ENCODE peak calls at places on chromosomes 6 and 20, in four cellular contexts. Z is astrocyte of the cerebellum, J is colonic mucosa, V is WTC11. H is an unnamed sample.

GRCh38 chr6:69383627-69384026 is 413.2 kb downstream of the LMBRD1 start:
- DNase-seq in Z (no peak), J (no peak), V (no peak), H (no peak)

GRCh38 chr20:51480507-51481270 is 61.8 kb downstream of the NFATC2 start:
- DNase-seq in Z (no peak), J (no peak), V (no peak), H (no peak)

GRCh38 chr6:64930664-64931063 is 776.4 kb downstream of the EYS start:
- DNase-seq in Z (no peak), J (no peak), V (no peak), H (no peak)

GRCh38 chr6:159279790-159280277 is 110.6 kb downstream of the FNDC1 start:
- DNase-seq in Z (no peak), J (no peak), V (no peak), H (no peak)

GRCh38 chr20:32333988-32334885 is 23.9 kb upstream of the ASXL1 start:
- DNase-seq in Z (no peak), J (peak), V (no peak), H (no peak)

GRCh38 chr20:59153355-59153681 is 10.3 kb upstream of the ZNF831 start:
- DNase-seq in Z (no peak), J (no peak), V (no peak), H (no peak)

GRCh38 chr6:167689278-167689677 is 137.4 kb upstream of the AFDN start:
- DNase-seq in Z (no peak), J (no peak), V (no peak), H (no peak)

GRCh38 chr6:165184192-165184979 is 125.0 kb downstream of the C6orf118 start:
- DNase-seq in Z (no peak), J (no peak), V (no peak), H (no peak)

GRCh38 chr6:118464620-118465019 is 83.5 kb upstream of the PLN start:
- DNase-seq in Z (no peak), J (no peak), V (no peak), H (no peak)

GRCh38 chr20:37405351-37405897 is 59.5 kb downstream of the SRC start:
- DNase-seq in Z (no peak), J (no peak), V (no peak), H (no peak)

GRCh38 chr6:142833054-142833453 is 111.9 kb downstream of the HIVEP2 start:
- DNase-seq in Z (no peak), J (no peak), V (no peak), H (peak)

GRCh38 chr6:138882369-138883017 is 86.6 kb downstream of the ECT2L start:
- DNase-seq in Z (no peak), J (no peak), V (no peak), H (no peak)

GRCh38 chr6:15481892-15482291 is 180.9 kb downstream of the DTNBP1 start:
- DNase-seq in Z (no peak), J (no peak), V (no peak), H (no peak)

GRCh38 chr6:167044696-167045095 is 45.5 kb downstream of the CEP43 start:
- DNase-seq in Z (no peak), J (no peak), V (peak), H (no peak)

GRCh38 chr6:169363590-169363989 is 109.9 kb upstream of the THBS2 start:
- DNase-seq in Z (no peak), J (no peak), V (no peak), H (no peak)

GRCh38 chr6:113873043-113873667 is 16.0 kb downstream of the MARCKS start:
- DNase-seq in Z (no peak), J (peak), V (no peak), H (no peak)

GRCh38 chr6:16493112-16493511 is 254.7 kb downstream of the GMPR start:
- DNase-seq in Z (no peak), J (no peak), V (no peak), H (no peak)

GRCh38 chr20:558117-558516 is 14.5 kb upstream of the CSNK2A1 start:
- DNase-seq in Z (no peak), J (no peak), V (no peak), H (no peak)

GRCh38 chr6:159193923-159194322 is 24.7 kb downstream of the FNDC1 start:
- DNase-seq in Z (no peak), J (no peak), V (no peak), H (no peak)

GRCh38 chr6:46949662-46950280 is 28.0 kb upstream of the ADGRF5 start:
- DNase-seq in Z (no peak), J (peak), V (no peak), H (no peak)

GRCh38 chr6:105509506-105510331 is 106.8 kb upstream of the PREP start:
- DNase-seq in Z (no peak), J (no peak), V (peak), H (no peak)

GRCh38 chr20:20752712-20753111 is 40.3 kb upstream of the RALGAPA2 start:
- DNase-seq in Z (no peak), J (peak), V (no peak), H (no peak)

GRCh38 chr20:6715350-6716063 is 52.0 kb upstream of the BMP2 start:
- DNase-seq in Z (no peak), J (no peak), V (no peak), H (no peak)

GRCh38 chr20:41249371-41249770 is 68.2 kb downstream of the ZHX3 start:
- DNase-seq in Z (peak), J (peak), V (no peak), H (peak)

GRCh38 chr6:140183881-140184280 is 809.4 kb upstream of the CITED2 start:
- DNase-seq in Z (peak), J (no peak), V (no peak), H (peak)

GRCh38 chr6:141809901-141810300 is 322.8 kb upstream of the GJE1 start:
- DNase-seq in Z (no peak), J (no peak), V (no peak), H (no peak)

DNA sequence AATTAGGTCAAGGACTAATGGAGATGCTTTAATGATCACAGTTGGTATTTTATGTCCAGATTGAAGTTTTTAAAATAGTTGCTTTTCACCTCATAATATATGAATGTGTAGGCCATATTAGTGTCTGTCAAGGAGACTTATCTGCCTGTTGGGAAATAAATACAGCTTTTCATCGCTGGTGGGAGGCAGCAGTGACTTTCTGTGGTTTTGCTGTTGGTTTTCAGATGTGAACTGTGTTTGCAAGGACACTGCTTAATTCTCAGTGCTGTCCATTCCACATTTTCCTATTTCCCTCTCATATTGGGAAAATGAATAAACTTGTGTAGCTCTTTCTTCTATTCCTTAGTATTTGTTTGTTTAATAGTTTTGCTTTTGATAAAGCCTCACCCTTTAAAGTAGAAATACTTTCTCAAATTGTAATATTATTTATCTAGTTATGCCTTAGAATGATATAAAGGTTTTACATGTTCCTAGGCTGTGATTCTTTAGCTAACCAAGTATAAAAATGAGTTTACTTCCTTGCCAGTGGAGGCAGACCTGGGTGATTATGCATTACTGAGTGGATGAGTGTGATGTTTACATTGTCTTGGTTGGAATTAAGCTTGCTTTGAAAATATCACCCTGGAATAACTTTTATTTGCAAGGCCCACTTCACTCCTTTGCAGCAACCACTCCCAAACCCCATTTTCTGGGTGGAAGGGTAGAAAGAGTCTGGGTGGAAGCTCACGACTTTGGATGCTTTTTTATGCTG is 3.3 kb downstream of the PLCB4 start:
- DNase-seq in Z (no peak), J (no peak), V (no peak), H (no peak)
- TF ChIP-seq CTCF in Z (no peak), J (no peak), V (no peak), H (no peak)

GRCh38 chr6:5399391-5399790 is 138.1 kb downstream of the FARS2 start:
- DNase-seq in Z (no peak), J (no peak), V (no peak), H (no peak)

GRCh38 chr6:5398530-5398929 is 137.2 kb downstream of the FARS2 start:
- DNase-seq in Z (no peak), J (no peak), V (no peak), H (peak)

GRCh38 chr6:5394280-5394679 is 133.0 kb downstream of the FARS2 start:
- DNase-seq in Z (no peak), J (no peak), V (no peak), H (no peak)

GRCh38 chr6:5390177-5390576 is 128.9 kb downstream of the FARS2 start:
- DNase-seq in Z (no peak), J (no peak), V (no peak), H (no peak)

DNA sequence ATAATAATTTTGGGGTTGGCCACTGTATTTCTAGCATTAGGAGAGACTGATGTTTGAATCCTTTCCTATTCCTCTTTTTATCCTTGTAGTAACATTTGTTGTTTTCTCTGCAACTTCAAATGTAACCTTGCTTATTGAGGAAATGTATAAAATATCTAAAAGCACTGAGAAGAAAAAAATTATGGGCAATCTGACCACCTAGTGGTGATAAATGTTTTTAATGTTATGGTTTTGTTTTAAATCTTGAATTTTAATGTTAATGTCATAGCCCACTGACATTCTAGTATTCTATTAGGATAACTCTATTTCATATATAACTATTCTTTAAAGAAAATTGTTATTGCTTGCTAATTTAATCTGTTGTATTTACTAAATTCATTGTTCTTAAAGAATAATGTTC is 134.4 kb downstream of the FARS2 start:
- DNase-seq in Z (no peak), J (no peak), V (no peak), H (no peak)
- TF ChIP-seq CTCF in Z (no peak), J (no peak), V (no peak), H (no peak)

DNA sequence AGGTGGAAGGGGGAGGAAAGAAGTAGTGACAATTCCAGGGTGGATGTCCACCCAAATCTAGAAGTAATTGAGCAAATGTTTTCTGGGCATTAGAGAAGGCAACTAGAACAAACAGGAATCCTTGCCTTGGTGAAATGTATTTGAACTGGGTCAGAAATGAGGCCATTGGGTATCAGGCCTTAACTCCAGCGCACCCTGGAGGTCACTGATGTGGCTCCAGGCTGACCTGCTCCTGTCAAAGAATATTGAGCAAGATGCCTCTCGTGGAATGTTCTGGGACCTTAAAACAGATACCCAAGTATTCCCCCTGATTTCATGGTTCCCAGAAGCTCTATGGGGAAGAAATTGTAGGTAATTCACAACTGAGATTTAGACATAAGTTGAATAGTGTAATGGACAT is 6.9 kb downstream of the HLA-DPB1 start:
- DNase-seq in Z (no peak), J (no peak), V (peak), H (peak)
- TF ChIP-seq CTCF in Z (peak), J (peak), V (peak), H (peak)

GRCh38 chr20:46312075-46312944 is 4.0 kb upstream of the CDH22 start:
- DNase-seq in Z (no peak), J (no peak), V (peak), H (no peak)
- TF ChIP-seq CTCF in Z (peak), J (no peak), V (no peak), H (no peak)

GRCh38 chr6:25174678-25175077 is 104.5 kb upstream of the CARMIL1 start:
- DNase-seq in Z (no peak), J (no peak), V (no peak), H (no peak)

GRCh38 chr6:25176466-25176865 is 102.7 kb upstream of the CARMIL1 start:
- DNase-seq in Z (no peak), J (no peak), V (no peak), H (no peak)

GRCh38 chr6:25173951-25174474 is 105.2 kb upstream of the CARMIL1 start:
- DNase-seq in Z (peak), J (no peak), V (no peak), H (peak)

GRCh38 chr6:25175216-25175615 is 104.0 kb upstream of the CARMIL1 start:
- DNase-seq in Z (no peak), J (no peak), V (no peak), H (peak)

GRCh38 chr6:25175656-25176055 is 103.5 kb upstream of the CARMIL1 start:
- DNase-seq in Z (no peak), J (no peak), V (no peak), H (no peak)
- TF ChIP-seq CTCF in Z (no peak), J (no peak), V (no peak), H (no peak)

GRCh38 chr6:50270427-50270826 is 220.7 kb upstream of the DEFB112 start:
- DNase-seq in Z (no peak), J (no peak), V (no peak), H (no peak)

GRCh38 chr6:50259903-50260302 is 210.2 kb upstream of the DEFB112 start:
- DNase-seq in Z (no peak), J (no peak), V (no peak), H (no peak)

DNA sequence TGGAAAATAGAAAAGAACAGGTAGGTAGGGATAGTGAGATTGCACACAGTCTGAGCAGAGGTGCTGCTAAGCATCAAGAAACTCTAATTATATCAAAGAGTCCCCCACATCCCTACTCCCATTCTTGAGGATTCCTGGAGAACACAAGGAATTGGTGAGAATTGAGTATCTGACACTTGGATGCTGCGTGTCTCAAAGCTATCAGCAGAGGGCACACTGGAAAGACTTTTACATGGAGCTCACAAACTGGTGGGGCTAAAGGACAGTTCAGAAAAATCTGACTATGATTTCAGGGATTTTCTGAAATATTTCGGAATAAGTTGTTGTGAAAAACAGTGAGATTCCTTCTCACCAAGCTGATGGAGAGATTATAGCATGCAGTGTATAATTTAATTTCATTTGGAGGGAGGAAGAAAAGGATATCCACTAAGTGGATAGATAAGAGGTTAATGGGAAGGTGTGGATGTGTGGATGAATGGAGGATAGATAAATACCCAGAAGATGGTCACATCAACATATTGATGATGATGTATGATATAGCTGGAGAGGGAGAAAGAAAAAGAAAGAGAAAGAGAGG is 215.4 kb upstream of the DEFB112 start:
- DNase-seq in Z (no peak), J (no peak), V (peak), H (no peak)
- TF ChIP-seq CTCF in Z (no peak), J (no peak), V (no peak), H (no peak)

DNA sequence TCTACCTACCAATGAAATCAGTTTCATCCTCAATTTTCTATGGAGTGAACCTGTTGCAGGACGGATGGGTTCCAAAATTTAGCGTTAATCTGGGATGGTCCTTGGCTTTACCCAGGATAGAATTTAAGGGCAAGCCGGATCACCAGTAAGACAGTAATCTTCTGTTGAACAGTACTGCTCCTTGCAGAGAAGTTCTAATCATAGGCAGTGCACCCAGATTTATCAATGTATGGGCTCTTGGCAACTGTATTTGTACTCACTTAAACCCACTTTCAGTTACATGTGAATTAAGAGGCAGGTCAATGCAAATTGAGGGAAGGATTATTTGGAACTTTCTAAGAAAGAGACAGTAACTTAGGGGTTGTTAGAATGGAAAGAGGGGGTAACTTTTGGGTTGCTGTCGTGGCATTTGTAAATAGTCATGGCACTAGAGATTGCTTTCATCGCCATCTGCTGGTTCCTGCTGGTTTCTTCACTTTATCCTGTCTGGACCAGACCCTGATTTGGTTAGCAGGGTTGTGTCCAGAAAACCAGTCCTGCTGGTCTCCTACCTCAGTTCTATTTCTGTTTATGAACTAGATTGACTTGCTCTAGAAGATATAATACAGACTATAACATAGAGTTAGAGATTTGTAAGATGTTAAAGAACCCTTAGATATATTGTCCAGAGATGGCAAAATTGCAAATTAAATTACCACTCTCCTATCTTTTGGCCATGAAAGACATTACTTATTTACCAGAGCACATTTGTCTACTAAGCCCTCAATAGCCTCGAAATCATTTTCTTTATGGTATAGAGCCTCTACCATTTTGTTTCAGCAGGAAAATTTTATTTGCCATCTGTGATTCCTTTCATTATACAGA is 646.3 kb downstream of the UTRN start:
- DNase-seq in Z (peak), J (peak), V (peak), H (peak)
- TF ChIP-seq CTCF in Z (peak), J (no peak), V (no peak), H (peak)

GRCh38 chr20:4998160-4998651 is 3.1 kb downstream of the SLC23A2 start:
- DNase-seq in Z (no peak), J (no peak), V (no peak), H (no peak)
- TF ChIP-seq CTCF in Z (peak), J (no peak), V (no peak), H (peak)

DNA sequence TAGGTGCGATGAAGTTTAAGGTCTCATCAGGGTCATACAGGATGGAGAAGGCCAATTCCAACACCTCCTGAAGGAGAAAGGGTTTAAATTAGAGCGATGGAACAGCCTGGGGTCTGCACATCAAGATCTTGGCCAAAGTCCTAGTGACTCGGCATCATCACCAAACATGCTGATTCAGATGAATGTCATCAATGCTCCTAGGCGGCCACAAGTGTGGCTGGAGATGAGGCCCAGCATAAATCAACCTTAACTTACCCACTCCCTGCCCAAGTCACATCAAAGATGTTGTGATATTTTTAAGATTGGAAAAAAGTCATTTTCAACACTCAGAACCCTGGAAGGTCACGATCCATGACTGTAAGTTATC is 37.5 kb downstream of the ELMO2 start:
- DNase-seq in Z (no peak), J (no peak), V (no peak), H (no peak)
- TF ChIP-seq CTCF in Z (no peak), J (no peak), V (no peak), H (no peak)

GRCh38 chr6:125961117-125961516 is 4.5 kb downstream of the HINT3 start:
- DNase-seq in Z (no peak), J (no peak), V (no peak), H (no peak)
- TF ChIP-seq CTCF in Z (no peak), J (no peak), V (no peak), H (no peak)

H was measured in astrocyte of the spinal cord.